ENCODE peak calls at places on chromosome 1, in four cellular contexts. A is H1, Q is progenitor cell of endocrine pancreas, V is mammary epithelial cell. X is an unnamed sample.

GRCh38 chr1:2990376-2991115 is 30.7 kb upstream of the ACTRT2 start:
- DNase-seq in Q (no peak), A (no peak), V (no peak), X (no peak)

GRCh38 chr1:32954183-32954582 is 10.4 kb downstream of the RNF19B start:
- DNase-seq in Q (no peak), V (peak; percentile 95), A (no peak), X (no peak)

GRCh38 chr1:172141351-172142000 is 279.0 kb upstream of the C1orf105 start:
- DNase-seq in V (no peak), Q (no peak), A (no peak), X (no peak)

GRCh38 chr1:174209347-174210187 is 50.2 kb downstream of the RABGAP1L start:
- DNase-seq in A (no peak), Q (no peak), V (peak; percentile 35), X (no peak)

GRCh38 chr1:33970148-33970825 is 106.4 kb downstream of the HMGB4 start:
- DNase-seq in Q (no peak), A (no peak), V (no peak), X (no peak)

GRCh38 chr1:108708726-108709660 is 3.7 kb upstream of the FNDC7 start:
- DNase-seq in V (peak; percentile 11), Q (no peak), A (peak; percentile 74), X (no peak)

GRCh38 chr1:109776911-109777310 is 13.2 kb upstream of the EPS8L3 start:
- DNase-seq in Q (peak; percentile 76), A (peak; percentile 89), V (peak; percentile 68), X (peak; percentile 84)

GRCh38 chr1:239884776-239885175 is 206.9 kb upstream of the FMN2 start:
- DNase-seq in Q (no peak), A (no peak), V (no peak), X (no peak)

GRCh38 chr1:15413563-15414449 is 4.1 kb downstream of the EFHD2 start:
- DNase-seq in Q (no peak), A (no peak), V (no peak), X (no peak)

GRCh38 chr1:78032964-78033796 is 12.6 kb upstream of the GIPC2 start:
- DNase-seq in A (no peak), Q (no peak), V (no peak), X (no peak)

GRCh38 chr1:229752679-229753078 is 126.6 kb downstream of the URB2 start:
- DNase-seq in A (no peak), V (no peak), Q (no peak), X (no peak)

GRCh38 chr1:56550132-56550531 is 29.2 kb downstream of the PLPP3 start:
- DNase-seq in A (peak; percentile 61), V (no peak), Q (no peak), X (no peak)

GRCh38 chr1:240092301-240093119 is 827 bp downstream of the FMN2 start:
- DNase-seq in A (peak; percentile 69), V (peak; percentile 4), Q (peak; percentile 33), X (peak; percentile 61)

GRCh38 chr1:167555971-167556714 is 2.6 kb upstream of the CREG1 start:
- DNase-seq in Q (peak; percentile 43), V (peak; percentile 93), A (peak; percentile 87), X (peak; percentile 80)

GRCh38 chr1:9696793-9697192 is 45.3 kb downstream of the PIK3CD start:
- DNase-seq in A (no peak), V (no peak), Q (no peak), X (no peak)

GRCh38 chr1:186754542-186755150 is 74.1 kb upstream of the PLA2G4A start:
- DNase-seq in V (no peak), Q (no peak), A (no peak), X (no peak)

GRCh38 chr1:236523704-236524141 is at the start of gene LGALS8:
- DNase-seq in Q (peak; percentile 52), V (peak; percentile 78), A (peak; percentile 71), X (peak; percentile 75)

GRCh38 chr1:89102055-89102454 is 23.9 kb downstream of the GBP2 start:
- DNase-seq in A (no peak), Q (no peak), V (no peak), X (no peak)

GRCh38 chr1:233381806-233382205 is 54.3 kb downstream of the MAP3K21 start:
- DNase-seq in A (no peak), V (no peak), Q (no peak), X (no peak)

GRCh38 chr1:112618114-112618720 is 724 bp downstream of the ST7L start:
- DNase-seq in A (no peak), Q (no peak), V (peak; percentile 35), X (no peak)

GRCh38 chr1:32363713-32364112 is 1.4 kb downstream of the TSSK3 start:
- DNase-seq in Q (no peak), A (no peak), V (no peak), X (no peak)

GRCh38 chr1:6627841-6628545 is 3.3 kb downstream of the THAP3 start:
- DNase-seq in A (no peak), Q (no peak), V (no peak), X (no peak)

GRCh38 chr1:244391761-244392160 is 59.9 kb downstream of the ADSS2 start:
- DNase-seq in A (no peak), Q (no peak), V (peak; percentile 46), X (no peak)

GRCh38 chr1:235697517-235697916 is 47.9 kb upstream of the GNG4 start:
- DNase-seq in Q (no peak), V (no peak), A (no peak), X (no peak)

GRCh38 chr1:92985101-92985500 is 23.8 kb upstream of the DIPK1A start:
- DNase-seq in Q (no peak), V (no peak), A (no peak), X (no peak)
- TF ChIP-seq CTCF in Q (no peak), V (no peak), A (no peak), X (no peak)

DNA sequence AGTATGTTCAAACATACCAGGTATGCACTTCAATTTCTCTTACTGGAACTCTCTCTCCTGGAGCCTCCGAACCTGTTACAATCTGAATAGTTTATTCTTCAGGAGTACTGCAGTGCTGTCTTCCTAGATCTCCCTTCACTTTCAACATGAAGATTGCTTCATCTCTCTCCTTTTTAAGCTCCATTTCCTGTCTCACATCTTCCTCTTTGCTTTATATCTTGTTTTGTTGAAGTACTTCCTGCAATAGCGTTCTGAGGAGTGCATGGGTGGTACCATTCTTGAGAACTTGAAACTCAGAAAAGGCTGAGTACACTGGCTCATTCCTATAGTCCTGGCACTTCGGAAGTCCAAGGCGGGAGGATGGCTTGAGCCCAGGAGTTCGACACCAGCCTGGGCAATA is 15.7 kb upstream of the C1orf146 start:
- DNase-seq in Q (no peak), V (no peak), A (no peak), X (no peak)
- TF ChIP-seq CTCF in Q (no peak), V (no peak), A (no peak), X (no peak)

GRCh38 chr1:151135433-151136385 is 10.7 kb downstream of the SEMA6C start:
- DNase-seq in A (peak; percentile 53), V (no peak), Q (no peak), X (no peak)
- TF ChIP-seq CTCF in A (peak; percentile 38), V (no peak), Q (peak; percentile 12), X (no peak)

DNA sequence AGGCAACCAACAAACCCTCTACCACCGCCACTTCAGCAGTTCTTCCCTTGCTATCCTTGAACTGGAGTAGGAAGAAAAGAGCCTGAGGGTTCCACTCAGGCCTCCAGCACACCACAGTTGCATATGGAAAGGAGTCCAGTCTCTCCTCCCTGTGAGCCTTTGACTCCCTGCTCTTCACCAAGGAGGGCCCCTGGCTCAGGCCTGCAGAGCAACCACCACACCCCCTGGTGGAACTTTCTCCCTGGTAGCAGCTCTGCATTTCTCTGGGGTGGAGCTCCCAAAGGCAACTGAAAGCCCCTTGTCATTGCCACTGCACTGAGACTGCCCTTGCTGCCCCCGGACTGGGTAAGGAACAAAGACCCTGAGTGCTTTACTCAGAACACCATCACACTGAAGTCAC is 1021.5 kb upstream of the ADGRL2 start:
- DNase-seq in A (no peak), Q (no peak), V (no peak), X (no peak)
- TF ChIP-seq CTCF in A (no peak), Q (no peak), V (no peak), X (no peak)

GRCh38 chr1:70487910-70488665 is 77.0 kb downstream of the CTH start:
- DNase-seq in A (peak; percentile 63), Q (no peak), V (peak; percentile 33), X (peak; percentile 7)

GRCh38 chr1:70486676-70487470 is 75.8 kb downstream of the CTH start:
- DNase-seq in Q (no peak), V (peak; percentile 76), A (no peak), X (no peak)

GRCh38 chr1:70490153-70490552 is 79.1 kb downstream of the CTH start:
- DNase-seq in V (no peak), Q (no peak), A (no peak), X (no peak)

GRCh38 chr1:70485624-70486023 is 74.6 kb downstream of the CTH start:
- DNase-seq in A (no peak), V (no peak), Q (no peak), X (no peak)

DNA sequence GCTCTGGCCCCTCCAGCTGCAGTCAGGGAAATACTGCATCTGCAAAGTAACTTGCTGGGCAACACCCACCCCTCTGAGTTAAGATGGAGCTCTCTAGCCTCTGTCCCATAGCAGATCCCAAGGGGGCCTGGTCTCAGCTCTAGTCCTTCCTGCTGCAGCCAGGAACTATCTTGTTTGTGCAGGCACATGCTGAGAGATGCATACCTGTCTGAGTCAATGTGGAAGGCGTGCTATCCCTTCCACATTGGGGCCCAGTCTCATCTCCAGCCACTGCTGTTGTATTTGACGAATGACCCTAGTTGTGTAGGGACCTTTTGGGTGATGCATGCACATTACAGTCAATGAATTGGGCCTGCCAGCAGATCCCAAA is 76.4 kb downstream of the CTH start:
- DNase-seq in Q (no peak), A (no peak), V (no peak), X (no peak)
- TF ChIP-seq CTCF in Q (no peak), A (no peak), V (no peak), X (no peak)

DNA sequence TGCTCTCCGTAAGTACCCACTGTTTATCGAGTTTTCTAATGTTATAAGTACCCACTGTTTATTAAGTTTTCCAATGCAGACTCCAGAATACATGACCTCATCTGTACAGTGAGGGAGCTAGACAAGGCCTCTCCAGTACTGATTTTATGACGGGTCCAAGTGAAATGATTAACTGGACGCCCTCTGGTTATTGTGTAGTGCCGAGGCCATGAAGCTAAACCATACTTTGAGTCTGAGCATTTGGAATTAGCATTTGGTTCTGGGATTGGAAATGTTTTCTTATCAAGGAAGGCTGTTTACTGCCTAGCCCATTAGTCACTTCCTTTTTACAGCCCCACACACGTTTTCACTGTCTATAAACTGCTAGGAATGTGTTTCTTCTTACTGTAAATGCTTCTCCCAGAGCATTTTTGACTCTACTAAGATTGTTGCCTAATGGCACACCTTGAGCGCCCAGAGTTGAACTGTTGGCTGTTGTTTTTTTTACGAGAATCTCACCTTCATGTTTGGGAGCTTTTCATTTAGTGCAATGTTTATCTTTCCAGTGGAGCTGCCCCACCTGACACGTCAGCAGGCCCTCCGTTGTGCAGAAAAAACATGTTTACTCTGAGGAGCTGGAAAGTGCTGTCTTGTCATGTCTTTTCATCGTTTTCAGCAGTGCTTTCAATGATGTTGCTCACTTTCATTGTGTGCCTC is 26.9 kb downstream of the SPATA46 start:
- DNase-seq in Q (no peak), V (peak; percentile 77), A (no peak), X (no peak)
- TF ChIP-seq CTCF in Q (no peak), V (no peak), A (no peak), X (no peak)